ENCODE peak calls at places on chromosome 11, in six cellular contexts. One of them, this sample, is unnamed.

GRCh38 chr11:107018274-107018901 is at the start of gene GUCY1A2:
- DNase-seq in stimulated activated CD8-positive, alpha-beta memory T cell treated with anti-CD3 and anti-CD28 coated beads, Interleukin-7, amount 100 ng/mL, for 4 hours: no peak
- DNase-seq in SW 1271: peak
- DNase-seq in KBM-7: peak
- DNase-seq in stimulated activated CD4-positive, alpha-beta T cell treated with anti-CD3 and anti-CD28 coated beads, Interleukin-4, amount 100 ng/mL, for 4 hours: no peak
- DNase-seq in nucleus accumbens: no peak
- DNase-seq in this sample: no peak

GRCh38 chr11:28547395-28547794 is 439.2 kb downstream of the METTL15 start:
- DNase-seq in stimulated activated CD4-positive, alpha-beta T cell treated with anti-CD3 and anti-CD28 coated beads, Interleukin-4, amount 100 ng/mL, for 4 hours: no peak
- DNase-seq in stimulated activated CD8-positive, alpha-beta memory T cell treated with anti-CD3 and anti-CD28 coated beads, Interleukin-7, amount 100 ng/mL, for 4 hours: no peak
- DNase-seq in KBM-7: no peak
- DNase-seq in nucleus accumbens: no peak
- DNase-seq in SW 1271: no peak
- DNase-seq in this sample: no peak

GRCh38 chr11:94968334-94968958 is 4.9 kb downstream of the CWC15 start:
- DNase-seq in KBM-7: peak
- DNase-seq in nucleus accumbens: no peak
- DNase-seq in stimulated activated CD8-positive, alpha-beta memory T cell treated with anti-CD3 and anti-CD28 coated beads, Interleukin-7, amount 100 ng/mL, for 4 hours: no peak
- DNase-seq in SW 1271: peak
- DNase-seq in stimulated activated CD4-positive, alpha-beta T cell treated with anti-CD3 and anti-CD28 coated beads, Interleukin-4, amount 100 ng/mL, for 4 hours: no peak
- DNase-seq in this sample: no peak

GRCh38 chr11:12411395-12411794 is 34.0 kb downstream of the PARVA start:
- DNase-seq in stimulated activated CD8-positive, alpha-beta memory T cell treated with anti-CD3 and anti-CD28 coated beads, Interleukin-7, amount 100 ng/mL, for 4 hours: no peak
- DNase-seq in stimulated activated CD4-positive, alpha-beta T cell treated with anti-CD3 and anti-CD28 coated beads, Interleukin-4, amount 100 ng/mL, for 4 hours: no peak
- DNase-seq in SW 1271: no peak
- DNase-seq in KBM-7: no peak
- DNase-seq in nucleus accumbens: no peak
- DNase-seq in this sample: no peak

GRCh38 chr11:14506532-14506931 is 6.9 kb upstream of the COPB1 start:
- DNase-seq in stimulated activated CD4-positive, alpha-beta T cell treated with anti-CD3 and anti-CD28 coated beads, Interleukin-4, amount 100 ng/mL, for 4 hours: no peak
- DNase-seq in KBM-7: no peak
- DNase-seq in nucleus accumbens: no peak
- DNase-seq in stimulated activated CD8-positive, alpha-beta memory T cell treated with anti-CD3 and anti-CD28 coated beads, Interleukin-7, amount 100 ng/mL, for 4 hours: no peak
- DNase-seq in SW 1271: no peak
- DNase-seq in this sample: no peak

GRCh38 chr11:134041349-134041748 is 27.5 kb upstream of the JAM3 start:
- DNase-seq in nucleus accumbens: no peak
- DNase-seq in SW 1271: no peak
- DNase-seq in stimulated activated CD8-positive, alpha-beta memory T cell treated with anti-CD3 and anti-CD28 coated beads, Interleukin-7, amount 100 ng/mL, for 4 hours: no peak
- DNase-seq in stimulated activated CD4-positive, alpha-beta T cell treated with anti-CD3 and anti-CD28 coated beads, Interleukin-4, amount 100 ng/mL, for 4 hours: no peak
- DNase-seq in KBM-7: no peak
- DNase-seq in this sample: no peak

GRCh38 chr11:109619498-109619897 is 197.5 kb downstream of the C11orf87 start:
- DNase-seq in KBM-7: no peak
- DNase-seq in stimulated activated CD8-positive, alpha-beta memory T cell treated with anti-CD3 and anti-CD28 coated beads, Interleukin-7, amount 100 ng/mL, for 4 hours: no peak
- DNase-seq in SW 1271: no peak
- DNase-seq in nucleus accumbens: no peak
- DNase-seq in stimulated activated CD4-positive, alpha-beta T cell treated with anti-CD3 and anti-CD28 coated beads, Interleukin-4, amount 100 ng/mL, for 4 hours: no peak
- DNase-seq in this sample: peak

GRCh38 chr11:116731821-116732739 is 40.7 kb downstream of the BUD13 start:
- DNase-seq in SW 1271: no peak
- DNase-seq in stimulated activated CD8-positive, alpha-beta memory T cell treated with anti-CD3 and anti-CD28 coated beads, Interleukin-7, amount 100 ng/mL, for 4 hours: no peak
- DNase-seq in stimulated activated CD4-positive, alpha-beta T cell treated with anti-CD3 and anti-CD28 coated beads, Interleukin-4, amount 100 ng/mL, for 4 hours: no peak
- DNase-seq in nucleus accumbens: peak
- DNase-seq in KBM-7: no peak
- DNase-seq in this sample: no peak

GRCh38 chr11:11463397-11463796 is 110.3 kb upstream of the CSNK2A3 start:
- DNase-seq in stimulated activated CD8-positive, alpha-beta memory T cell treated with anti-CD3 and anti-CD28 coated beads, Interleukin-7, amount 100 ng/mL, for 4 hours: no peak
- DNase-seq in SW 1271: no peak
- DNase-seq in nucleus accumbens: no peak
- DNase-seq in KBM-7: peak
- DNase-seq in stimulated activated CD4-positive, alpha-beta T cell treated with anti-CD3 and anti-CD28 coated beads, Interleukin-4, amount 100 ng/mL, for 4 hours: no peak
- DNase-seq in this sample: no peak

GRCh38 chr11:71949034-71949433 is 20.2 kb downstream of the RNF121 start:
- DNase-seq in stimulated activated CD8-positive, alpha-beta memory T cell treated with anti-CD3 and anti-CD28 coated beads, Interleukin-7, amount 100 ng/mL, for 4 hours: no peak
- DNase-seq in nucleus accumbens: no peak
- DNase-seq in KBM-7: no peak
- DNase-seq in SW 1271: no peak
- DNase-seq in stimulated activated CD4-positive, alpha-beta T cell treated with anti-CD3 and anti-CD28 coated beads, Interleukin-4, amount 100 ng/mL, for 4 hours: no peak
- DNase-seq in this sample: no peak

GRCh38 chr11:85464283-85464682 is 162.9 kb downstream of the DLG2 start:
- DNase-seq in nucleus accumbens: no peak
- DNase-seq in stimulated activated CD8-positive, alpha-beta memory T cell treated with anti-CD3 and anti-CD28 coated beads, Interleukin-7, amount 100 ng/mL, for 4 hours: no peak
- DNase-seq in stimulated activated CD4-positive, alpha-beta T cell treated with anti-CD3 and anti-CD28 coated beads, Interleukin-4, amount 100 ng/mL, for 4 hours: no peak
- DNase-seq in KBM-7: peak
- DNase-seq in SW 1271: no peak
- DNase-seq in this sample: no peak

GRCh38 chr11:1192741-1193325 is 30.0 kb upstream of the MUC5B start:
- DNase-seq in nucleus accumbens: no peak
- DNase-seq in stimulated activated CD8-positive, alpha-beta memory T cell treated with anti-CD3 and anti-CD28 coated beads, Interleukin-7, amount 100 ng/mL, for 4 hours: no peak
- DNase-seq in stimulated activated CD4-positive, alpha-beta T cell treated with anti-CD3 and anti-CD28 coated beads, Interleukin-4, amount 100 ng/mL, for 4 hours: no peak
- DNase-seq in SW 1271: no peak
- DNase-seq in KBM-7: no peak
- DNase-seq in this sample: no peak

GRCh38 chr11:121555172-121555571 is 102.4 kb upstream of the SORL1-AS1 start:
- DNase-seq in nucleus accumbens: no peak
- DNase-seq in KBM-7: no peak
- DNase-seq in stimulated activated CD4-positive, alpha-beta T cell treated with anti-CD3 and anti-CD28 coated beads, Interleukin-4, amount 100 ng/mL, for 4 hours: no peak
- DNase-seq in SW 1271: no peak
- DNase-seq in stimulated activated CD8-positive, alpha-beta memory T cell treated with anti-CD3 and anti-CD28 coated beads, Interleukin-7, amount 100 ng/mL, for 4 hours: no peak
- DNase-seq in this sample: no peak

GRCh38 chr11:44861829-44862545 is 88.7 kb downstream of the TP53I11 start:
- DNase-seq in nucleus accumbens: peak
- DNase-seq in SW 1271: peak
- DNase-seq in stimulated activated CD8-positive, alpha-beta memory T cell treated with anti-CD3 and anti-CD28 coated beads, Interleukin-7, amount 100 ng/mL, for 4 hours: peak
- DNase-seq in stimulated activated CD4-positive, alpha-beta T cell treated with anti-CD3 and anti-CD28 coated beads, Interleukin-4, amount 100 ng/mL, for 4 hours: peak
- DNase-seq in KBM-7: peak
- DNase-seq in this sample: peak

GRCh38 chr11:133988686-133989410 is 32.1 kb upstream of the IGSF9B start:
- DNase-seq in stimulated activated CD8-positive, alpha-beta memory T cell treated with anti-CD3 and anti-CD28 coated beads, Interleukin-7, amount 100 ng/mL, for 4 hours: no peak
- DNase-seq in stimulated activated CD4-positive, alpha-beta T cell treated with anti-CD3 and anti-CD28 coated beads, Interleukin-4, amount 100 ng/mL, for 4 hours: no peak
- DNase-seq in SW 1271: no peak
- DNase-seq in nucleus accumbens: no peak
- DNase-seq in KBM-7: no peak
- DNase-seq in this sample: no peak

GRCh38 chr11:22304337-22304961 is 33.7 kb upstream of the SLC17A6 start:
- DNase-seq in nucleus accumbens: no peak
- DNase-seq in SW 1271: peak
- DNase-seq in stimulated activated CD8-positive, alpha-beta memory T cell treated with anti-CD3 and anti-CD28 coated beads, Interleukin-7, amount 100 ng/mL, for 4 hours: no peak
- DNase-seq in stimulated activated CD4-positive, alpha-beta T cell treated with anti-CD3 and anti-CD28 coated beads, Interleukin-4, amount 100 ng/mL, for 4 hours: no peak
- DNase-seq in KBM-7: peak
- DNase-seq in this sample: no peak

GRCh38 chr11:47051217-47051616 is 114.7 kb downstream of the CSTPP1 start:
- DNase-seq in stimulated activated CD4-positive, alpha-beta T cell treated with anti-CD3 and anti-CD28 coated beads, Interleukin-4, amount 100 ng/mL, for 4 hours: no peak
- DNase-seq in nucleus accumbens: no peak
- DNase-seq in KBM-7: no peak
- DNase-seq in SW 1271: no peak
- DNase-seq in stimulated activated CD8-positive, alpha-beta memory T cell treated with anti-CD3 and anti-CD28 coated beads, Interleukin-7, amount 100 ng/mL, for 4 hours: no peak
- DNase-seq in this sample: no peak

GRCh38 chr11:48154162-48154561 is 62.4 kb upstream of the OR4B1 start:
- DNase-seq in nucleus accumbens: no peak
- DNase-seq in KBM-7: no peak
- DNase-seq in stimulated activated CD8-positive, alpha-beta memory T cell treated with anti-CD3 and anti-CD28 coated beads, Interleukin-7, amount 100 ng/mL, for 4 hours: no peak
- DNase-seq in stimulated activated CD4-positive, alpha-beta T cell treated with anti-CD3 and anti-CD28 coated beads, Interleukin-4, amount 100 ng/mL, for 4 hours: no peak
- DNase-seq in SW 1271: no peak
- DNase-seq in this sample: no peak

GRCh38 chr11:132838621-132839020 is 693.7 kb downstream of the OPCML start:
- DNase-seq in stimulated activated CD4-positive, alpha-beta T cell treated with anti-CD3 and anti-CD28 coated beads, Interleukin-4, amount 100 ng/mL, for 4 hours: no peak
- DNase-seq in nucleus accumbens: no peak
- DNase-seq in KBM-7: no peak
- DNase-seq in stimulated activated CD8-positive, alpha-beta memory T cell treated with anti-CD3 and anti-CD28 coated beads, Interleukin-7, amount 100 ng/mL, for 4 hours: no peak
- DNase-seq in SW 1271: no peak
- DNase-seq in this sample: no peak

This sample was measured in keratinocyte.